ENCODE peak calls at places on chromosomes 3 and 15, in ten cellular contexts. S, U, N, G, O, D, P, C, I and J are unnamed samples.

GRCh38 chr3:25441234-25441856 is 13.3 kb downstream of the RARB start:
- DNase-seq in S (no peak), U (peak; percentile 64), N (peak; percentile 72), G (peak; percentile 23), O (no peak), D (peak; percentile 65), P (no peak), C (no peak), I (no peak), J (peak; percentile 68)

GRCh38 chr15:52255935-52256334 is 39.7 kb downstream of the MYO5C start:
- DNase-seq in S (no peak), U (no peak), N (no peak), G (no peak), O (no peak), D (no peak), P (no peak), C (no peak), I (no peak), J (no peak)

GRCh38 chr3:13022348-13023250 is 50.6 kb downstream of the IQSEC1 start:
- DNase-seq in S (peak; percentile 57), U (peak; percentile 79), N (peak; percentile 49), G (no peak), O (peak; percentile 94), D (peak; percentile 62), P (no peak), C (peak; percentile 81), I (peak; percentile 89), J (peak; percentile 86)

GRCh38 chr3:160401301-160402095 is 2.0 kb downstream of the SMC4 start:
- DNase-seq in S (no peak), U (no peak), N (peak; percentile 66), G (peak; percentile 50), O (peak; percentile 87), D (no peak), P (no peak), C (peak; percentile 56), I (no peak), J (no peak)

GRCh38 chr3:43363621-43364266 is 77.4 kb downstream of the SNRK start:
- DNase-seq in S (no peak), U (no peak), N (no peak), G (no peak), O (no peak), D (no peak), P (no peak), C (no peak), I (no peak), J (no peak)

GRCh38 chr3:23633261-23633960 is 172.3 kb upstream of the UBE2E1 start:
- DNase-seq in S (no peak), U (no peak), N (no peak), G (no peak), O (no peak), D (no peak), P (no peak), C (no peak), I (no peak), J (no peak)

GRCh38 chr3:4978259-4978965 is 825 bp upstream of the BHLHE40 start:
- DNase-seq in S (peak; percentile 95), U (peak; percentile 96), N (no peak), G (peak; percentile 99), O (peak; percentile 100), D (peak; percentile 86), P (peak; percentile 99), C (peak; percentile 97), I (peak; percentile 98), J (no peak)

GRCh38 chr3:86739244-86739643 is 251.7 kb downstream of the VGLL3 start:
- DNase-seq in S (no peak), U (no peak), N (no peak), G (no peak), O (no peak), D (no peak), P (no peak), C (no peak), I (no peak), J (no peak)

GRCh38 chr3:195035345-195036202 is 235.4 kb downstream of the XXYLT1 start:
- DNase-seq in S (no peak), U (peak; percentile 43), N (no peak), G (no peak), O (no peak), D (peak; percentile 78), P (no peak), C (no peak), I (no peak), J (peak; percentile 88)

GRCh38 chr3:148903941-148904340 is 38.8 kb downstream of the CPA3 start:
- DNase-seq in S (no peak), U (no peak), N (no peak), G (no peak), O (no peak), D (no peak), P (no peak), C (no peak), I (no peak), J (no peak)

GRCh38 chr3:148902173-148902791 is 37.2 kb downstream of the CPA3 start:
- DNase-seq in S (no peak), U (no peak), N (no peak), G (no peak), O (peak; percentile 72), D (no peak), P (no peak), C (no peak), I (no peak), J (no peak)

DNA sequence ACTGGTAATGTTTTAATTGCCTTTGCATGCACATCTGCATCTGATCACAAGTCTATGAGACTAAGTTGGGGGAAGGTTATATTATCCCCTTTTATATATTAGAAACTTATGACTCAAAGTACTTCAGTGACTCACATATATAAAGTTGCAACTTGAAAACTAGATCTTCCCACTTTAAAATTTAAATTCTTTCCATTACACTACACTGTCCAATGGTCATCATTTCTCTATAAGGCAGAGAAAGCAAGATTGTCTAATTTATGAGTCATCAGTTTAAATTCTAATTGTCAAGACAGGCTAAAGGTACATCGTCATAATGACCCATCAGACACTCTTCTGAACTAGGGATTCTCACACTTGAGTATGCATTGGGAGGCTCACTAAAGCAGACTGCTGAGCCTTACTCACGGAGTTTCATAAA is 37.9 kb downstream of the CPA3 start:
- DNase-seq in S (no peak), U (no peak), N (no peak), G (no peak), O (peak; percentile 67), D (no peak), P (no peak), C (no peak), I (no peak), J (no peak)
- H3K27ac ChIP-seq in S (no peak overlapping the region), U (no peak overlapping the region), N (no peak overlapping the region), G (no peak overlapping the region), O (peak overlapping the region; percentile 46), D (no peak overlapping the region), P (no peak overlapping the region), C (no peak overlapping the region), I (no peak overlapping the region), J (no peak overlapping the region)

GRCh38 chr15:101193063-101193712 is 58.7 kb downstream of the CHSY1 start:
- DNase-seq in S (no peak), U (no peak), N (no peak), G (no peak), O (no peak), D (no peak), P (no peak), C (no peak), I (no peak), J (peak; percentile 60)

GRCh38 chr15:101192081-101192480 is 59.8 kb downstream of the CHSY1 start:
- DNase-seq in S (no peak), U (no peak), N (no peak), G (no peak), O (no peak), D (no peak), P (no peak), C (no peak), I (no peak), J (no peak)

GRCh38 chr15:101191242-101191641 is 60.6 kb downstream of the CHSY1 start:
- DNase-seq in S (no peak), U (no peak), N (no peak), G (no peak), O (no peak), D (no peak), P (no peak), C (no peak), I (no peak), J (no peak)

GRCh38 chr15:101194246-101195138 is 57.4 kb downstream of the CHSY1 start:
- DNase-seq in S (no peak), U (no peak), N (no peak), G (no peak), O (no peak), D (no peak), P (no peak), C (no peak), I (no peak), J (no peak)

GRCh38 chr15:101193781-101194180 is 58.1 kb downstream of the CHSY1 start:
- DNase-seq in S (no peak), U (no peak), N (no peak), G (no peak), O (no peak), D (no peak), P (no peak), C (no peak), I (no peak), J (no peak)
- H3K4me3 ChIP-seq in S (peak overlapping the region; percentile 54), U (no peak overlapping the region), N (no peak overlapping the region), G (no peak overlapping the region), O (peak overlapping the region; percentile 5), D (no peak overlapping the region), P (no peak overlapping the region), C (no peak overlapping the region), I (no peak overlapping the region), J (no peak overlapping the region)

GRCh38 chr15:78065284-78065872 is 12.1 kb downstream of the TBC1D2B start:
- DNase-seq in S (peak; percentile 90), U (peak; percentile 79), N (no peak), G (peak; percentile 78), O (peak; percentile 99), D (no peak), P (peak; percentile 78), C (peak; percentile 83), I (no peak), J (no peak)

GRCh38 chr15:78069630-78070029 is 7.9 kb downstream of the TBC1D2B start:
- DNase-seq in S (no peak), U (no peak), N (no peak), G (no peak), O (no peak), D (no peak), P (no peak), C (no peak), I (no peak), J (no peak)

GRCh38 chr15:78065973-78066946 is 11.3 kb downstream of the TBC1D2B start:
- DNase-seq in S (no peak), U (no peak), N (peak; percentile 71), G (no peak), O (peak; percentile 84), D (no peak), P (no peak), C (no peak), I (no peak), J (no peak)

GRCh38 chr15:78069052-78069414 is 8.5 kb downstream of the TBC1D2B start:
- DNase-seq in S (no peak), U (no peak), N (no peak), G (peak; percentile 30), O (no peak), D (no peak), P (no peak), C (no peak), I (no peak), J (no peak)

GRCh38 chr15:78067328-78068241 is 9.9 kb downstream of the TBC1D2B start:
- DNase-seq in S (no peak), U (no peak), N (peak; percentile 58), G (no peak), O (peak; percentile 48), D (no peak), P (no peak), C (no peak), I (no peak), J (no peak)
- H3K27ac ChIP-seq in S (peak overlapping the region; percentile 91), U (peak overlapping the region; percentile 87), N (peak overlapping the region; percentile 94), G (peak overlapping the region; percentile 83), O (peak overlapping the region; percentile 58), D (no peak overlapping the region), P (peak overlapping the region; percentile 82), C (peak overlapping the region; percentile 87), I (peak overlapping the region; percentile 86), J (no peak overlapping the region)

GRCh38 chr15:23565395-23566069 is at the start of gene MKRN3:
- DNase-seq in S (no peak), U (no peak), N (peak; percentile 91), G (peak; percentile 90), O (peak; percentile 90), D (no peak), P (peak; percentile 22), C (no peak), I (no peak), J (no peak)
- H3K4me3 ChIP-seq in S (peak within 1 kb of the TSS; percentile 44), U (peak within 1 kb of the TSS; percentile 29), N (peak within 1 kb of the TSS; percentile 89), G (peak within 1 kb of the TSS; percentile 90), O (no peak within 1 kb of the TSS), D (no peak within 1 kb of the TSS), P (no peak within 1 kb of the TSS), C (no peak within 1 kb of the TSS), I (peak within 1 kb of the TSS; percentile 43), J (no peak within 1 kb of the TSS)